ENCODE peak calls at places on chromosomes 3 and 15, in nine cellular contexts. M is GM23338, J is transverse colon, P is Panc1, V is prostate gland, X is sigmoid colon, G is GM12878, Q is stomach, A is HCT116. U is an unnamed sample.

GRCh38 chr3:106376016-106376415 is 507.2 kb upstream of the CBLB start:
- DNase-seq in J (no peak), M (no peak), A (no peak), G (no peak), P (no peak), V (no peak), Q (no peak), X (no peak), U (no peak)

GRCh38 chr15:88797648-88798339 is 5.4 kb upstream of the ACAN start:
- DNase-seq in A (no peak), V (no peak), P (no peak), J (no peak), Q (no peak), G (no peak), M (no peak), X (no peak), U (no peak)

GRCh38 chr3:102106421-102107097 is 257.2 kb downstream of the NFKBIZ start:
- DNase-seq in V (no peak), G (no peak), J (no peak), M (no peak), Q (no peak), A (no peak), P (no peak), X (no peak), U (no peak)

GRCh38 chr3:184636774-184637316 is 75.0 kb downstream of the MAGEF1 start:
- DNase-seq in Q (peak; percentile 30), A (no peak), G (no peak), M (no peak), X (no peak), V (no peak), P (no peak), J (no peak), U (no peak)

GRCh38 chr3:133413166-133414020 is 13.5 kb downstream of the BFSP2 start:
- DNase-seq in V (no peak), X (no peak), P (peak; percentile 36), M (no peak), A (no peak), J (no peak), G (no peak), Q (no peak), U (no peak)

GRCh38 chr3:115325539-115325938 is 178.5 kb upstream of the ZBTB20 start:
- DNase-seq in J (no peak), M (peak; percentile 90), V (no peak), P (no peak), A (no peak), Q (no peak), X (no peak), G (no peak), U (no peak)

GRCh38 chr15:75948761-75949296 is 45.2 kb downstream of the FBXO22 start:
- DNase-seq in Q (no peak), P (no peak), A (no peak), G (no peak), J (no peak), V (no peak), X (no peak), M (no peak), U (no peak)

GRCh38 chr15:64249842-64250575 is 87.2 kb upstream of the PPIB start:
- DNase-seq in X (no peak), G (no peak), V (peak; percentile 10), A (no peak), M (no peak), P (no peak), J (no peak), Q (no peak), U (no peak)

GRCh38 chr15:95169701-95170459 is 938.5 kb downstream of the MCTP2 start:
- DNase-seq in P (no peak), M (no peak), J (peak; percentile 43), G (no peak), X (peak; percentile 94), A (no peak), V (peak; percentile 9), Q (peak; percentile 28), U (peak; percentile 82)

GRCh38 chr15:80464952-80465645 is 60.9 kb downstream of the ARNT2 start:
- DNase-seq in Q (no peak), A (no peak), X (no peak), M (no peak), G (no peak), P (no peak), J (no peak), V (no peak), U (no peak)

GRCh38 chr3:179148446-179149238 is 485 bp downstream of the PIK3CA start:
- DNase-seq in Q (peak; percentile 54), X (peak; percentile 69), A (no peak), V (peak; percentile 17), J (peak; percentile 54), G (no peak), P (no peak), M (peak; percentile 71), U (peak; percentile 79)

GRCh38 chr15:65286069-65286703 is 497 bp downstream of the PARP16 start:
- DNase-seq in A (no peak), P (no peak), J (peak; percentile 62), V (peak; percentile 24), Q (peak; percentile 51), G (no peak), M (peak; percentile 76), X (no peak), U (no peak)

GRCh38 chr3:155853214-155854146 is 747 bp downstream of the SLC33A1 start:
- DNase-seq in M (peak; percentile 60), X (peak; percentile 75), G (no peak), P (no peak), A (no peak), J (peak; percentile 30), V (peak; percentile 8), Q (peak; percentile 29), U (peak; percentile 74)

GRCh38 chr3:2098398-2099027 is at the start of gene CNTN4:
- DNase-seq in V (peak; percentile 42), X (peak; percentile 86), Q (peak; percentile 34), A (no peak), P (no peak), G (no peak), M (peak; percentile 82), J (peak; percentile 84), U (no peak)

GRCh38 chr3:42118762-42119361 is 27.7 kb downstream of the TRAK1 start:
- DNase-seq in A (peak; percentile 47), P (no peak), X (no peak), J (peak; percentile 42), G (peak; percentile 71), Q (peak; percentile 56), V (peak; percentile 67), M (peak; percentile 80), U (peak; percentile 54)

GRCh38 chr3:155549087-155549486 is 195.8 kb downstream of the PLCH1 start:
- DNase-seq in A (no peak), P (no peak), M (no peak), Q (no peak), V (no peak), G (no peak), J (no peak), X (no peak), U (no peak)

GRCh38 chr3:115547207-115547606 is 76.1 kb upstream of the GAP43 start:
- DNase-seq in P (no peak), V (no peak), Q (no peak), X (no peak), M (no peak), J (no peak), A (no peak), G (no peak), U (no peak)

GRCh38 chr15:43134157-43134637 is 811 bp downstream of the TMEM62 start:
- DNase-seq in M (peak; percentile 41), X (no peak), V (no peak), J (no peak), G (no peak), A (no peak), Q (no peak), P (no peak), U (no peak)

GRCh38 chr3:9347086-9347485 is 15.8 kb upstream of the THUMPD3 start:
- DNase-seq in M (no peak), Q (no peak), J (no peak), P (no peak), V (no peak), A (no peak), G (no peak), X (no peak), U (no peak)

GRCh38 chr15:38254065-38254883 is 1.6 kb downstream of the SPRED1 start:
- DNase-seq in A (peak; percentile 51), X (peak; percentile 68), Q (peak; percentile 53), J (peak; percentile 62), V (peak; percentile 82), P (peak; percentile 35), G (peak; percentile 39), M (no peak), U (no peak)

GRCh38 chr3:19232566-19232965 is 84.3 kb downstream of the KCNH8 start:
- DNase-seq in P (no peak), G (no peak), Q (no peak), M (no peak), J (no peak), V (no peak), X (no peak), A (no peak), U (no peak)

GRCh38 chr3:70702132-70702531 is 389.7 kb upstream of the MDFIC2 start:
- DNase-seq in Q (no peak), A (no peak), V (no peak), X (no peak), G (no peak), J (no peak), P (no peak), M (no peak), U (no peak)
- H3K36me3 ChIP-seq in Q (no peaks in the 10 kb centered on the region), A (no peaks in the 10 kb centered on the region), V (no peaks in the 10 kb centered on the region), X (no peaks in the 10 kb centered on the region), G (no peaks in the 10 kb centered on the region), J (no peaks in the 10 kb centered on the region), P (no peaks in the 10 kb centered on the region), M (peaks cover 2% of the 10 kb centered on the region), U (no peaks in the 10 kb centered on the region)

DNA sequence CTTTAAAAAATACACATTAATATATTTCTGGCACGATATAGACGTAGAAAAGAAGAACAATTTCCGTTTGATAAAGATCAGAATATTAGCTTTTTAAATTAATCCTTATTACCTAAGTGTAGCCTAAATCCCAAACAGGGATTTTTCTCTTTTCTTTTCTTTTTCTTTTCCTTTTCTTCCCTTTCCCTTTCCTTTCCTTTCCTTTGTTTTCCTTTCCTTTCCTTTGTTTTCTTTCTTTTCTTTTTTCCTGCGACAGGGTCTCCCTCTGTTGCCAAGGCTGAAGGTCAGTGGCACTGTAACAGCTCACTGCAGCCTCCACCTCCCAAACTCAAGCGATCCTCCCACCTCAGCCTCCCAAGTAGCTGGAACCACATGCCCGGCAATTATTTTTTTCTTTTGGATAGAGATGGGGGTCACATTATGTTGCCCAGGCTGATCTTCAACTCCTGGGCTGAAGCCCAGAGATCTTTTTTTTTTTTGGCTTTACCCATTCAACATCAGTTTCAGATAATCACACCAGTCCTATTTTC is 1.8 kb upstream of the USF3 start:
- DNase-seq in V (no peak), Q (no peak), A (no peak), M (no peak), P (no peak), J (no peak), G (no peak), X (no peak), U (no peak)
- TF ChIP-seq POLR2AphosphoS5 in V (no peak), Q (no peak), A (no peak), M (no peak), P (no peak), J (no peak), G (no peak), X (no peak), U (no peak)

GRCh38 chr3:24069045-24069444 is 124.0 kb downstream of the NR1D2 start:
- DNase-seq in X (peak; percentile 71), Q (no peak), J (peak; percentile 9), A (no peak), V (no peak), M (peak; percentile 52), G (no peak), P (no peak), U (no peak)
- H3K36me3 ChIP-seq in X (no peaks in the 10 kb centered on the region), Q (no peaks in the 10 kb centered on the region), J (no peaks in the 10 kb centered on the region), A (no peaks in the 10 kb centered on the region), V (no peaks in the 10 kb centered on the region), M (no peaks in the 10 kb centered on the region), G (no peaks in the 10 kb centered on the region), P (no peaks in the 10 kb centered on the region), U (no peaks in the 10 kb centered on the region)

GRCh38 chr3:171257251-171258179 is 202.7 kb downstream of the TNIK start:
- DNase-seq in G (peak; percentile 76), X (no peak), Q (no peak), A (no peak), M (no peak), P (no peak), V (no peak), J (no peak), U (no peak)
- TF ChIP-seq POLR2AphosphoS5 in G (peak; percentile 24), X (no peak), Q (no peak), A (no peak), M (no peak), P (no peak), V (no peak), J (no peak), U (no peak)

U was measured in suprapubic skin.